ENCODE peak calls at places on chromosomes 2 and 18, in five cellular contexts. S, V, N, T and C are unnamed samples.

GRCh38 chr18:77201508-77201907 is 48.1 kb upstream of the GALR1 start:
- DNase-seq in S (no peak), V (no peak), N (no peak), T (no peak), C (no peak)

GRCh38 chr2:199910338-199911051 is 598 bp upstream of the C2orf69 start:
- DNase-seq in S (no peak), V (no peak), N (no peak), T (no peak), C (no peak)

GRCh38 chr2:127293386-127293757 is 572 bp downstream of the ERCC3 start:
- DNase-seq in S (no peak), V (no peak), N (no peak), T (no peak), C (no peak)

GRCh38 chr2:27370816-27371620 is 602 bp downstream of the SNX17 start:
- DNase-seq in S (peak), V (peak), N (peak), T (no peak), C (no peak)

GRCh38 chr2:174597347-174598047 is at the start of gene WIPF1:
- DNase-seq in S (no peak), V (peak), N (peak), T (no peak), C (peak)

GRCh38 chr18:59900222-59901128 is 679 bp downstream of the PMAIP1 start:
- DNase-seq in S (peak), V (peak), N (peak), T (no peak), C (peak)

GRCh38 chr18:79625195-79625923 is 54.2 kb upstream of the CTDP1 start:
- DNase-seq in S (peak), V (peak), N (no peak), T (no peak), C (no peak)

GRCh38 chr2:70944291-70944690 is 8.6 kb downstream of the ATP6V1B1 start:
- DNase-seq in S (no peak), V (peak), N (no peak), T (no peak), C (no peak)

GRCh38 chr2:237677951-237678481 is 50.6 kb downstream of the LRRFIP1 start:
- DNase-seq in S (no peak), V (no peak), N (no peak), T (no peak), C (no peak)

GRCh38 chr2:200705305-200705985 is 106.3 kb upstream of the BZW1 start:
- DNase-seq in S (no peak), V (no peak), N (no peak), T (no peak), C (no peak)

GRCh38 chr2:20378891-20379519 is 28.4 kb upstream of the PUM2 start:
- DNase-seq in S (peak), V (no peak), N (no peak), T (no peak), C (no peak)

GRCh38 chr2:19474128-19474527 is 115.7 kb upstream of the OSR1 start:
- DNase-seq in S (no peak), V (peak), N (no peak), T (no peak), C (peak)

GRCh38 chr2:62706721-62707516 is 1.4 kb downstream of the EHBP1 start:
- DNase-seq in S (no peak), V (no peak), N (no peak), T (no peak), C (no peak)

GRCh38 chr2:57920342-57920939 is 126.2 kb upstream of the VRK2 start:
- DNase-seq in S (no peak), V (no peak), N (no peak), T (no peak), C (no peak)

GRCh38 chr2:233544079-233544690 is 22.4 kb downstream of the USP40 start:
- DNase-seq in S (no peak), V (no peak), N (no peak), T (no peak), C (no peak)

GRCh38 chr2:35503311-35503710 is 852.3 kb upstream of the CRIM1 start:
- DNase-seq in S (no peak), V (no peak), N (no peak), T (no peak), C (no peak)

GRCh38 chr2:134154269-134154668 is 99.6 kb upstream of the MGAT5 start:
- DNase-seq in S (peak), V (no peak), N (no peak), T (no peak), C (no peak)

GRCh38 chr2:175871331-175871730 is 130.7 kb downstream of the LNPK start:
- DNase-seq in S (no peak), V (no peak), N (no peak), T (no peak), C (no peak)

GRCh38 chr18:75393721-75394120 is 33.8 kb downstream of the SMIM21 start:
- DNase-seq in S (no peak), V (no peak), N (no peak), T (no peak), C (no peak)

GRCh38 chr2:47076586-47077441 is 78.3 kb downstream of the STPG4 start:
- DNase-seq in S (no peak), V (no peak), N (no peak), T (no peak), C (no peak)

GRCh38 chr2:134866498-134867099 is 28.2 kb downstream of the ACMSD start:
- DNase-seq in S (no peak), V (no peak), N (no peak), T (no peak), C (no peak)

GRCh38 chr2:128780434-128781080 is 461.9 kb upstream of the HS6ST1 start:
- DNase-seq in S (no peak), V (no peak), N (no peak), T (no peak), C (no peak)

GRCh38 chr2:42967959-42968674 is 175.7 kb upstream of the HAAO start:
- DNase-seq in S (peak), V (no peak), N (no peak), T (no peak), C (no peak)

GRCh38 chr2:182506606-182507005 is 79.8 kb upstream of the PDE1A start:
- DNase-seq in S (no peak), V (no peak), N (no peak), T (no peak), C (no peak)

GRCh38 chr2:94861308-94862152 is 9.7 kb upstream of the TEKT4 start:
- DNase-seq in S (no peak), V (peak), N (no peak), T (no peak), C (no peak)

GRCh38 chr2:189836644-189837043 is 52.4 kb downstream of the PMS1 start:
- DNase-seq in S (no peak), V (no peak), N (no peak), T (no peak), C (no peak)

GRCh38 chr2:119739580-119740255 is 20.0 kb upstream of the PTPN4 start:
- DNase-seq in S (no peak), V (no peak), N (no peak), T (no peak), C (no peak)